ENCODE peak calls at places on chromosomes 11 and 22, in five cellular contexts. V, B, T, G and N are unnamed samples.

GRCh38 chr11:45932217-45932616 is 9.8 kb downstream of the LARGE2 start:
- DNase-seq in T (no peak), V (no peak), B (no peak), G (no peak), N (no peak)

GRCh38 chr22:43560651-43561050 is 148.8 kb downstream of the MPPED1 start:
- DNase-seq in G (no peak), V (no peak), B (no peak), T (no peak), N (no peak)

GRCh38 chr11:64025205-64025604 is 10.5 kb upstream of the FLRT1 start:
- DNase-seq in B (no peak), G (no peak), T (no peak), V (peak; percentile 41), N (no peak)

GRCh38 chr22:30243671-30244465 is 2.7 kb downstream of the LIF start:
- DNase-seq in T (no peak), B (no peak), V (no peak), G (no peak), N (no peak)

GRCh38 chr11:68128682-68129327 is 7.6 kb upstream of the CHKA start:
- DNase-seq in G (peak; percentile 55), T (no peak), B (peak; percentile 60), V (no peak), N (no peak)

GRCh38 chr11:63508009-63508408 is 2.1 kb downstream of the LGALS12 start:
- DNase-seq in G (peak; percentile 49), V (peak; percentile 27), T (no peak), B (peak; percentile 15), N (peak; percentile 42)

GRCh38 chr22:50102946-50103345 is 13.1 kb downstream of the MOV10L1 start:
- DNase-seq in T (peak; percentile 43), G (no peak), V (no peak), B (no peak), N (no peak)

GRCh38 chr11:111934301-111934700 is 2.8 kb upstream of the DIXDC1 start:
- DNase-seq in B (no peak), G (no peak), T (no peak), V (no peak), N (no peak)

GRCh38 chr22:21000987-21001600 is 824 bp downstream of the THAP7 start:
- DNase-seq in T (no peak), V (no peak), G (no peak), B (no peak), N (no peak)

GRCh38 chr22:18971321-18971751 is 35.2 kb upstream of the PRODH start:
- DNase-seq in V (no peak), T (no peak), G (no peak), B (no peak), N (no peak)

GRCh38 chr11:101442171-101442570 is 141.6 kb downstream of the TRPC6 start:
- DNase-seq in T (no peak), G (no peak), B (peak; percentile 33), V (no peak), N (no peak)

GRCh38 chr11:12862761-12863469 is 146.2 kb upstream of the RASSF10 start:
- DNase-seq in G (peak; percentile 26), V (peak; percentile 57), T (peak; percentile 20), B (peak; percentile 82), N (peak; percentile 45)

GRCh38 chr11:66546368-66546965 is at the start of gene ACTN3:
- DNase-seq in B (peak; percentile 33), V (peak; percentile 64), T (no peak), G (peak; percentile 33), N (peak; percentile 15)

GRCh38 chr11:114116357-114116756 is 56.8 kb downstream of the ZBTB16 start:
- DNase-seq in V (no peak), G (no peak), B (no peak), T (no peak), N (no peak)

GRCh38 chr11:74282863-74283484 is 28.5 kb downstream of the P4HA3 start:
- DNase-seq in G (no peak), B (peak; percentile 49), V (no peak), T (no peak), N (no peak)

GRCh38 chr22:42236848-42237247 is 33.6 kb downstream of the TCF20 start:
- DNase-seq in V (no peak), G (no peak), B (no peak), T (no peak), N (no peak)

GRCh38 chr11:118144301-118144701 is 8.3 kb downstream of the SCN4B start:
- DNase-seq in B (no peak), T (no peak), G (peak; percentile 54), V (no peak), N (no peak)

GRCh38 chr11:74418509-74418895 is 20.3 kb upstream of the PGM2L1 start:
- DNase-seq in G (no peak), V (no peak), B (peak; percentile 81), T (peak; percentile 84), N (no peak)

GRCh38 chr11:36092314-36093030 is 148.6 kb downstream of the LDLRAD3 start:
- DNase-seq in G (no peak), V (no peak), T (no peak), B (no peak), N (no peak)

GRCh38 chr11:113862430-113862829 is 12.9 kb downstream of the USP28 start:
- DNase-seq in B (peak; percentile 34), G (no peak), V (no peak), T (peak; percentile 13), N (no peak)

GRCh38 chr11:126082251-126083109 is 19.8 kb upstream of the CDON start:
- DNase-seq in G (no peak), T (no peak), B (no peak), V (no peak), N (no peak)

GRCh38 chr11:111976614-111977140 is 39.5 kb downstream of the DIXDC1 start:
- DNase-seq in B (no peak), G (no peak), T (peak; percentile 43), V (no peak), N (no peak)

GRCh38 chr11:122756417-122756816 is 81.9 kb upstream of the CRTAM start:
- DNase-seq in V (no peak), B (no peak), T (no peak), G (peak; percentile 33), N (peak; percentile 14)

GRCh38 chr11:128472128-128473110 is 114.9 kb downstream of the ETS1 start:
- DNase-seq in B (peak; percentile 84), T (no peak), V (no peak), G (no peak), N (no peak)

GRCh38 chr11:133326849-133327248 is 205.5 kb downstream of the OPCML start:
- DNase-seq in V (no peak), G (no peak), B (no peak), T (no peak), N (no peak)

GRCh38 chr11:75827562-75827961 is 12.6 kb downstream of the UVRAG start:
- DNase-seq in B (no peak), G (no peak), T (no peak), V (no peak), N (no peak)

GRCh38 chr11:30478923-30479322 is 107.2 kb downstream of the MPPED2 start:
- DNase-seq in B (no peak), V (no peak), G (peak; percentile 59), T (no peak), N (no peak)

DNA sequence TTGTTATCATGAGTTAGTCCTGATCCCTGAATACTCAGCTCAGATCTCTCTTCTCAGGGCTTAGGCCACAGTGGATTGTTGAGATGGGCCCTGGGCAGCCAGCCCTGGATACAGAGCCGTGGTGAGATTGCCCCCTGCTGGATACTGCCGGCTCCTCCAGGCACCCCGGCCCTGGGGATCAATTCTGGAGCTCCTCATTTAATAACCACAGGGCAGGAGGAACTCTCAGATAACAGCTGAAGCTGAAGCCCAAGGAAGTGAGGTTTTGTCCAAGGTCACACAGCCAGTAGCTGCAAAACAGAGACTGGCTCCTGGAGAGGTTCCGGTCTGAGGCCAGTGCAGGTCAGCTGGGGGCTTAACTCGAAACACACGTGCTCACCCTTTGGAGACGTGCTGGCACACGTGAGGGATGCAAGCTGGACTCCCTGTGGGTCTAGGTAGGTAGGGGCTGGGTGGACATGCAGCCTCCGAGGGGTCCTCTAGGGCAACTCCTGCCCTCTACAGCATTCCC is 16.0 kb downstream of the USH1C start:
- DNase-seq in V (peak; percentile 78), B (peak; percentile 35), T (peak; percentile 56), G (peak; percentile 40), N (peak; percentile 84)
- TF ChIP-seq CTCF in V (peak; percentile 73), B (peak; percentile 75), T (peak; percentile 56), G (peak; percentile 80), N (peak; percentile 76)

DNA sequence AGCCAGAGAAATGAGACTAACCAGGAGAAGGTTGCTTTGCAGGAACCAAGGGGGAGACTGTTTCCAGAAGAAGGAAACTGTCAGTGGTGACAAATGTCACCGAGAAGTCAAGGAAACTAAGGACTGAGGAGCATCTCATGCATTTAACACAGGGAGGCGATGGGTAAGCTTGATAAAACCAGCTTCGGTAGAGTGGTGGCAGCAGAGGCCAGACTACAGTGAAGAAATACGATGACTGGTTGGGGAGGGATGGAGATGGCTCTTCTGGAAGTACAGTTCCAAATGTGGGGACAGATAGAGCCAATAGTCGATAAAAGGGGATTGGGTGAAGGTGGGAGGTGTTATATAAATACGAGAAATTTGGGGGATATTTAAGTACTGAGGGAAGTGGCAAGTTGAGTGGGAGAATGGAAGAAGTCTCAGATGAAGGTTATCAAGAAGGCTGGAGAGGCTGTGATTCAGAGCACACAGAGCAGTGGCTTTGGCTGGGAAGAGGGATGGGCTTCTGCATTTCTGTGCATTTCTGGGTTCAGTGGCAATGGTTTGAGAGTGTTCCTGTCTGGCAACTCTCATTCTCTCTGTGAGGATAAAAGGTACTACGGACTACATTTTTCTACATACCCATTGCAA is 29.2 kb downstream of the SC5D start:
- DNase-seq in G (no peak), B (peak; percentile 35), T (peak; percentile 27), V (no peak), N (no peak)
- TF ChIP-seq CTCF in G (peak; percentile 64), B (peak; percentile 35), T (no peak), V (no peak), N (no peak)

DNA sequence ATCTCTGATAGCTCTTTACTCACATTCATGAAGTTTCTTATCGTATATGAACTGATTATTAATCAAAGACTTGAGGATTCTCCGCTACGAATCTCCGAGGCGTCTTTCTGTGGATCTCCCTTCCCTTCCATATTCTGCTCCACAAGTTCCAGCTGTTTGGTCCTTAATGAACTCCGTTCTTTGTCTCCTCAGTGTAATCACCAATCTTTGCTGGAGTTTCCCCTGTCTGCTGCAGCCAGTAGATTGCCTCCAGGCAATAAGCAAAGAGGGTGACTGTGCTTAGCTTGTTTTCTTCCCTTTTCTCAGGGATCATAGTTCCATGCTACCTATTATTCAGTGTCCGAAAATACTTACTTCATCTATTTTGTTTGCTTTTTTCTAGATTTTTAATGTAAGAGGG is 169.6 kb upstream of the FOLH1 start:
- DNase-seq in B (no peak), V (no peak), G (no peak), T (no peak), N (no peak)
- TF ChIP-seq CTCF in B (no peak), V (no peak), G (no peak), T (no peak), N (no peak)

DNA sequence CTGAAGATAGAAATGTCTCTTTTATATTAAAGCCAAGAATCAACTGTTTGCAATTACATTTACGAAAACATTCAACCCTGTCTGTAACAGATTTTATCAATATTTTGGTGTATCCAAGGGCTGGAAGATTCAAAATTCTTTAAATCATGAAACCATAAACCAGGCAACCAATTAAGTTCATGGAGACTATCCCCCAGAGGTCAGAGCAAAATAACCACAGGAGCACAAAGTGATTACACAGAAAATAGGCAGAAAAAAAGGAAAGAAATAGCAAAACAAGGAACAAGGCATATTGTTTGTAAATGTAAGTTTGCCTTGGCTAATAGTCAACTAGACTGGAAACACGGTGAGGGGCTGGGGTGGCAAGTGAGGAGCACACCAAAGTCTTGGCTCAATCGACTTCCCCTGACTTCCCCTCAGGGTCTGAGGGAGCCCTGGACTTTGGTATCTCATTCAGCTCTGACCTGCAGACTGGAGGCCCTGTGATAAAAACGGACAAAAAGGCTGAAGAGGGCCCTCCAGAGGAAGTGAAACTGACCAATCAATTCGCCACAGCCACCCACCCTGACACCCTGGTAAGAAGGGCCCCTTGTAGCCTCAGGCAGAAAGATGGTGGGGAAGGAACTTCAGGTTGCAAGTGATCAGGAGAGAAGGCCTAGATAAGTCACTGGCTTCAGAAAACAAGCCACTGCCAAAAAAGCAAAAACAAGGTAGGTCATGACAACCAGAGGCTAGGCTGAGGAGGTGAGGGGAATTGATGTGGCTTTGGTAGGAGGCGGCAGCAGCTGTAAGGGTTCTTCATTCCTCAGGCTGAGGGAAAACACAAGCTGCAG is 1.9 kb downstream of the SIK3 start:
- DNase-seq in V (no peak), T (no peak), B (no peak), G (no peak), N (no peak)
- TF ChIP-seq CTCF in V (no peak), T (no peak), B (no peak), G (no peak), N (no peak)